ENCODE peak calls at places on chromosomes 16 and 17, in seven cellular contexts. One of them, this sample, is unnamed.

GRCh38 chr16:48535831-48536599 is 74.0 kb downstream of the N4BP1 start:
- DNase-seq in body of pancreas: peak
- DNase-seq in thoracic aorta: no peak
- DNase-seq in tibial nerve: peak
- DNase-seq in brain microvascular endothelial cell: peak
- DNase-seq in ovary: peak
- DNase-seq in left ventricle myocardium inferior: peak
- DNase-seq in this sample: no peak

GRCh38 chr16:89971495-89972243 is 23.1 kb downstream of the DEF8 start:
- DNase-seq in ovary: no peak
- DNase-seq in brain microvascular endothelial cell: no peak
- DNase-seq in thoracic aorta: no peak
- DNase-seq in body of pancreas: peak
- DNase-seq in left ventricle myocardium inferior: no peak
- DNase-seq in tibial nerve: no peak
- DNase-seq in this sample: no peak

GRCh38 chr16:74575175-74575804 is 31.6 kb downstream of the GLG1 start:
- DNase-seq in body of pancreas: no peak
- DNase-seq in brain microvascular endothelial cell: no peak
- DNase-seq in ovary: no peak
- DNase-seq in tibial nerve: no peak
- DNase-seq in left ventricle myocardium inferior: no peak
- DNase-seq in thoracic aorta: no peak
- DNase-seq in this sample: no peak

GRCh38 chr17:42680331-42680808 is 1.3 kb downstream of the CCR10 start:
- DNase-seq in ovary: no peak
- DNase-seq in brain microvascular endothelial cell: no peak
- DNase-seq in tibial nerve: no peak
- DNase-seq in thoracic aorta: no peak
- DNase-seq in body of pancreas: no peak
- DNase-seq in left ventricle myocardium inferior: no peak
- DNase-seq in this sample: no peak

GRCh38 chr16:12639044-12639443 is 164.6 kb downstream of the CPPED1 start:
- DNase-seq in tibial nerve: no peak
- DNase-seq in brain microvascular endothelial cell: peak
- DNase-seq in left ventricle myocardium inferior: no peak
- DNase-seq in body of pancreas: no peak
- DNase-seq in ovary: no peak
- DNase-seq in thoracic aorta: no peak
- DNase-seq in this sample: no peak

GRCh38 chr17:77528516-77529327 is 388.0 kb downstream of the SEC14L1 start:
- DNase-seq in tibial nerve: no peak
- DNase-seq in brain microvascular endothelial cell: no peak
- DNase-seq in body of pancreas: no peak
- DNase-seq in thoracic aorta: no peak
- DNase-seq in ovary: no peak
- DNase-seq in left ventricle myocardium inferior: peak
- DNase-seq in this sample: no peak

GRCh38 chr17:55661359-55661758 is 61.3 kb downstream of the TMEM100 start:
- DNase-seq in tibial nerve: no peak
- DNase-seq in ovary: no peak
- DNase-seq in thoracic aorta: no peak
- DNase-seq in brain microvascular endothelial cell: no peak
- DNase-seq in left ventricle myocardium inferior: no peak
- DNase-seq in body of pancreas: no peak
- DNase-seq in this sample: no peak

GRCh38 chr16:85321856-85322271 is 209.6 kb upstream of the CIBAR2 start:
- DNase-seq in thoracic aorta: peak
- DNase-seq in body of pancreas: peak
- DNase-seq in tibial nerve: peak
- DNase-seq in left ventricle myocardium inferior: peak
- DNase-seq in brain microvascular endothelial cell: peak
- DNase-seq in ovary: peak
- DNase-seq in this sample: peak

GRCh38 chr17:14360851-14361250 is 60.0 kb downstream of the HS3ST3B1 start:
- DNase-seq in body of pancreas: no peak
- DNase-seq in brain microvascular endothelial cell: no peak
- DNase-seq in ovary: no peak
- DNase-seq in left ventricle myocardium inferior: no peak
- DNase-seq in thoracic aorta: no peak
- DNase-seq in tibial nerve: no peak
- DNase-seq in this sample: no peak

GRCh38 chr17:77451271-77451893 is 310.6 kb downstream of the SEC14L1 start:
- DNase-seq in ovary: peak
- DNase-seq in thoracic aorta: no peak
- DNase-seq in brain microvascular endothelial cell: peak
- DNase-seq in tibial nerve: peak
- DNase-seq in body of pancreas: peak
- DNase-seq in left ventricle myocardium inferior: peak
- DNase-seq in this sample: no peak

GRCh38 chr17:50834126-50834785 is 1.1 kb upstream of the WFIKKN2 start:
- DNase-seq in body of pancreas: no peak
- DNase-seq in left ventricle myocardium inferior: no peak
- DNase-seq in ovary: peak
- DNase-seq in thoracic aorta: no peak
- DNase-seq in brain microvascular endothelial cell: no peak
- DNase-seq in tibial nerve: no peak
- DNase-seq in this sample: no peak

GRCh38 chr16:83952587-83952939 is 477 bp upstream of the OSGIN1 start:
- DNase-seq in ovary: no peak
- DNase-seq in tibial nerve: no peak
- DNase-seq in brain microvascular endothelial cell: no peak
- DNase-seq in thoracic aorta: no peak
- DNase-seq in body of pancreas: peak
- DNase-seq in left ventricle myocardium inferior: no peak
- DNase-seq in this sample: no peak

DNA sequence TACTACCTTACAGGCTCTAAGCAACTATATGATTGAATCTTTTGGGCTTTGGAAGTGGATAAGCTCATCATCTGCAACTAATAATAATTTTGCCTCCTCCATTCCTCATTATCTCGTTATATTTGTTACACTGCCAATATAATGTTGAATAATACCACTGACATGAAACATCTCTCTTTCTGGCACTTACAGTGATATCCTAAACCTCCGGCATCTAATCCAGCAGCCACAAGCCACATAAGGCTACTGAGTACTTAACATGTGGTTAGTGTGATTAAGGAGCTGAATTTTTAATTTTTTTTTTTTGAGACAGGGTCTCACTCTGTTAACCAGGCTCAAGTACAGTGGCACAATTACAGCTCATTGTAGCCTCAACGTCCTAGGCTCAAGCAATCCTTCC is 9.6 kb downstream of the CDC42EP4 start:
- DNase-seq in tibial nerve: no peak
- DNase-seq in brain microvascular endothelial cell: no peak
- DNase-seq in body of pancreas: no peak
- DNase-seq in ovary: no peak
- DNase-seq in left ventricle myocardium inferior: no peak
- DNase-seq in thoracic aorta: no peak
- DNase-seq in this sample: no peak
- H3K27ac ChIP-seq in tibial nerve: peak
- H3K27ac ChIP-seq in brain microvascular endothelial cell: no peak
- H3K27ac ChIP-seq in body of pancreas: no peak
- H3K27ac ChIP-seq in ovary: no peak
- H3K27ac ChIP-seq in left ventricle myocardium inferior: peak
- H3K27ac ChIP-seq in thoracic aorta: no peak
- H3K27ac ChIP-seq in this sample: no peak

DNA sequence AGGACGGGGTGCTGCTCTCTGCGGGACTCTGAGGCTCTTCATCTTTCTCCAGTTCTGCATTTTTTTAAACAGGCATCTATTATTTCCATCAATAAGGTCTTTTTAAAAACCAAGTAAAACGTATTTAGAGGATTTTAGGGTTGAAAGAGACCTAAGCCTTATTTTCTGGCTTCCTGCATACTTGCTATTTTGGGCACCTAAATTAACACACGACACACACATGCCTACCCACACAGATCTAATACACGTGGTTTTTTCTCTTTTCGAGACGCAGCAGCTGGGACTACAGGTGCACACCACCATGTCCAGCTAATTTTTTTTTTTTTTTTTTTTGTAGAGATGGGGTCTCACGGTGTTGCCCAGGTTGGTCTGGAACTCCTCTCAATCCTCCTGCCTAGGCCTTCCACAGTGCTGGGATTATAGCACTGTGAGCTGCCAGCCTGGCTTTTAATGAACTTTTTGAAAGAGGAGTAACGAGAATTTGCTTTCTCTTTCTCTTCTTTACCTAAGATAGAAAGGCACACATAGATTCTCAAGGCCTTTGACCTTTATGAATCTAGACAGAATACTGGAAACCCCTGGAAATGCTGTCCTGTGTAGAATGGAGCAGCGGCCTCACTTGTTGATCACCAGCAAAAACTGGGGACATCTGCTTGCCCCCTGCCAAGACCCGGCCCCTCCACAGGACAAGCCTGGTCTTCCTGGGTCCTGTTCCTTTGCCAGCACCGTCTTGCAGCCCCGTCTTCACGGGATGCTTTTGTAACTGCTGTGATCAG is 13.8 kb downstream of the DNAAF8 start:
- DNase-seq in body of pancreas: no peak
- DNase-seq in ovary: no peak
- DNase-seq in left ventricle myocardium inferior: no peak
- DNase-seq in thoracic aorta: no peak
- DNase-seq in tibial nerve: no peak
- DNase-seq in brain microvascular endothelial cell: no peak
- DNase-seq in this sample: no peak
- H3K27ac ChIP-seq in body of pancreas: no peak
- H3K27ac ChIP-seq in ovary: no peak
- H3K27ac ChIP-seq in left ventricle myocardium inferior: no peak
- H3K27ac ChIP-seq in thoracic aorta: no peak
- H3K27ac ChIP-seq in tibial nerve: no peak
- H3K27ac ChIP-seq in brain microvascular endothelial cell: no peak
- H3K27ac ChIP-seq in this sample: no peak

GRCh38 chr17:60506312-60506711 is 19.7 kb downstream of the APPBP2 start:
- DNase-seq in tibial nerve: no peak
- DNase-seq in brain microvascular endothelial cell: peak
- DNase-seq in left ventricle myocardium inferior: no peak
- DNase-seq in body of pancreas: no peak
- DNase-seq in ovary: no peak
- DNase-seq in thoracic aorta: no peak
- DNase-seq in this sample: peak
- H3K27ac ChIP-seq in tibial nerve: no peak
- H3K27ac ChIP-seq in brain microvascular endothelial cell: peak
- H3K27ac ChIP-seq in left ventricle myocardium inferior: no peak
- H3K27ac ChIP-seq in body of pancreas: no peak
- H3K27ac ChIP-seq in ovary: no peak
- H3K27ac ChIP-seq in thoracic aorta: no peak
- H3K27ac ChIP-seq in this sample: peak

DNA sequence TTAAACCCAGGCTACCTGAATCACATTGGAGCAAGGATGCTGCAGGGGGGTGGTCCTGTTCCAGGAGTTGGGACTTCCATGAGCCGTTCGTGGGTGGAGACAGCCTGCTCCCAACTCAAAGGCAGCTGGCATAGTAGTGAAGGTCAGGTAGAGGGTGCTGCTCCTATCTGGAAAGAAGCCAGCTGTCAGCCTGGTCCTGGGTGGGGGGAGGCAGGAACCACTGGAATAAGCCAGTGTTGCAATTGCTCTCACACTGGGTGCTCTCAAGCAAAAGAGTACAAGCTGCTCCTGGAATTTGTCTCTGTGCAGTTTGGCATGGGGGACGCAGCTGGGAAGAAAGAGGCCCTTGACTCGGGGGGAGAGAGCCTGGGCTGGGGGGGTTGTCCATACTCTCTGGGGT is 8.7 kb downstream of the CACNG5 start:
- DNase-seq in tibial nerve: no peak
- DNase-seq in body of pancreas: no peak
- DNase-seq in brain microvascular endothelial cell: no peak
- DNase-seq in ovary: no peak
- DNase-seq in left ventricle myocardium inferior: no peak
- DNase-seq in thoracic aorta: no peak
- DNase-seq in this sample: no peak
- H3K27ac ChIP-seq in tibial nerve: no peak
- H3K27ac ChIP-seq in body of pancreas: no peak
- H3K27ac ChIP-seq in brain microvascular endothelial cell: no peak
- H3K27ac ChIP-seq in ovary: no peak
- H3K27ac ChIP-seq in left ventricle myocardium inferior: no peak
- H3K27ac ChIP-seq in thoracic aorta: no peak
- H3K27ac ChIP-seq in this sample: no peak

GRCh38 chr17:30716461-30717289 is 107.8 kb downstream of the CRLF3 start:
- DNase-seq in tibial nerve: no peak
- DNase-seq in thoracic aorta: no peak
- DNase-seq in body of pancreas: no peak
- DNase-seq in ovary: no peak
- DNase-seq in left ventricle myocardium inferior: peak
- DNase-seq in brain microvascular endothelial cell: no peak
- DNase-seq in this sample: no peak

GRCh38 chr17:30720013-30720471 is 104.5 kb downstream of the CRLF3 start:
- DNase-seq in ovary: peak
- DNase-seq in left ventricle myocardium inferior: peak
- DNase-seq in brain microvascular endothelial cell: no peak
- DNase-seq in tibial nerve: peak
- DNase-seq in body of pancreas: no peak
- DNase-seq in thoracic aorta: no peak
- DNase-seq in this sample: no peak

GRCh38 chr17:30717290-30718098 is 107.0 kb downstream of the CRLF3 start:
- DNase-seq in left ventricle myocardium inferior: peak
- DNase-seq in ovary: no peak
- DNase-seq in body of pancreas: no peak
- DNase-seq in brain microvascular endothelial cell: no peak
- DNase-seq in thoracic aorta: no peak
- DNase-seq in tibial nerve: no peak
- DNase-seq in this sample: no peak
- H3K27ac ChIP-seq in left ventricle myocardium inferior: no peak
- H3K27ac ChIP-seq in ovary: no peak
- H3K27ac ChIP-seq in body of pancreas: no peak
- H3K27ac ChIP-seq in brain microvascular endothelial cell: no peak
- H3K27ac ChIP-seq in thoracic aorta: no peak
- H3K27ac ChIP-seq in tibial nerve: no peak
- H3K27ac ChIP-seq in this sample: no peak

DNA sequence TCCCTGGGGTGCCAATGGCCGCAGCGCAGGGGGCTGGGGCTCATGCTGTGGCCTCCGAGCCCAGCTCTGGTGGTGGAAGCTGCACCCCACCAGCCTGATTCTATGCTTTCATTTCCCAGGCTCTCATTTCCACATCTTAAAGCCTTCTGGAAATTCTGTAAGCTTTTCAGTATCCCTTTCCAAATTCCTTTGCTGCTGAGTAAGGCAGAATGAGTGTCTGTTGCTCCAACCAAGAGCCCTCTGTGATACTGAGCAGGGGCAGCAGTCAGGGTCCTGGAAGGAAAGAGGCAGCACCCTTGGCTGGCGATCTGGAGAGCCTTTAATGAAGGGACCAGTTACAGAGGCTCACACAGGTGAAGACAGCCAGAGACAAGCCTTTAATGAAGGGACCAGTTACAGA is 79.5 kb upstream of the FOXF1 start:
- DNase-seq in left ventricle myocardium inferior: no peak
- DNase-seq in body of pancreas: no peak
- DNase-seq in tibial nerve: no peak
- DNase-seq in brain microvascular endothelial cell: no peak
- DNase-seq in ovary: no peak
- DNase-seq in thoracic aorta: no peak
- DNase-seq in this sample: no peak
- H3K27ac ChIP-seq in left ventricle myocardium inferior: no peak
- H3K27ac ChIP-seq in body of pancreas: no peak
- H3K27ac ChIP-seq in tibial nerve: no peak
- H3K27ac ChIP-seq in brain microvascular endothelial cell: no peak
- H3K27ac ChIP-seq in ovary: no peak
- H3K27ac ChIP-seq in thoracic aorta: no peak
- H3K27ac ChIP-seq in this sample: peak